ENCODE peak calls at places on chromosomes 16 and 17, in seven cellular contexts. F is adrenal gland, T is body of pancreas, Q is prostate gland, O is ovary, I is testis, C is heart left ventricle. D is an unnamed sample.
A peak's percentile ranks its signal among the peaks of the same experiment; 100 is the strongest.

GRCh38 chr16:4873091-4873490 is 25.8 kb downstream of the UBN1 start:
- DNase-seq in I (no peak), F (no peak), O (no peak), Q (no peak), T (no peak), C (no peak), D (no peak)

GRCh38 chr17:35432176-35433074 is at the start of gene SLFN12:
- DNase-seq in I (peak; percentile 87), F (peak; percentile 85), O (peak; percentile 62), T (peak; percentile 70), Q (no peak), C (no peak), D (peak; percentile 64)

GRCh38 chr17:82917656-82918345 is 78.0 kb upstream of the ZNF750 start:
- DNase-seq in I (no peak), O (no peak), F (peak; percentile 69), T (peak; percentile 33), Q (no peak), C (no peak), D (no peak)

GRCh38 chr16:84986102-84986501 is 25.2 kb downstream of the ZDHHC7 start:
- DNase-seq in Q (no peak), F (no peak), T (no peak), C (peak; percentile 51), I (no peak), O (no peak), D (no peak)

GRCh38 chr17:4147751-4148310 is 4.8 kb downstream of the CYB5D2 start:
- DNase-seq in T (no peak), I (no peak), O (no peak), Q (no peak), F (no peak), C (no peak), D (no peak)

GRCh38 chr16:17417740-17418139 is 53.0 kb downstream of the XYLT1 start:
- DNase-seq in T (no peak), C (no peak), F (no peak), I (no peak), Q (no peak), O (no peak), D (no peak)

GRCh38 chr16:57091990-57092785 is at the start of gene CPNE2:
- DNase-seq in T (peak; percentile 61), Q (peak; percentile 54), F (no peak), O (peak; percentile 77), I (peak; percentile 48), C (peak; percentile 84), D (no peak)

GRCh38 chr17:18986541-18987229 is 17.9 kb downstream of the FAM83G start:
- DNase-seq in C (no peak), F (no peak), O (no peak), Q (no peak), T (no peak), I (no peak), D (no peak)

GRCh38 chr16:9706217-9706616 is 476.0 kb downstream of the GRIN2A start:
- DNase-seq in F (no peak), T (no peak), O (no peak), C (no peak), I (no peak), Q (no peak), D (no peak)

GRCh38 chr17:43845772-43846171 is 1.2 kb upstream of the CD300LG start:
- DNase-seq in O (no peak), I (no peak), T (no peak), C (no peak), Q (no peak), F (no peak), D (no peak)

DNA sequence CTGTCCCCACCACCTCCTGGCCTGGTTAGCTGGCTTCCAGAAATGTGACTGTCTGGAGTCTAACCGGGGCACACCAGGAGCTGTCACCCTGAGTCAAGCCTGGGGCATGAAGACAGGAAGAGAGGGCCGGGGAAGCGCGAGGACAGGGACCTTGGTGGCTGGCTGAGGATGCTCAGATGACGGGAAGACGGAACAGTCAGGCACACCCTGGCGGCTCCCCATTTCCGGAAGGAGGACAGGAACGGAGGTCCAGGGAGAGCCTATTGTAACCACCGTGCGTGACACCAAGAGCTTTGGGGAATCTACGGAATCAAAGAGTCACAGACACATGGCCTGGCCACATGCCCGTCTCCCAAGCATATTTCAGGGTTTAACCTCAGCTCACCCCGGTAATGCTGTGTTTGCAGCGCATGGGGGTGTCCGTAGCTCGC is 51.7 kb downstream of the SDK2 start:
- DNase-seq in T (no peak), I (no peak), O (no peak), C (no peak), F (no peak), Q (no peak), D (no peak)
- H3K27ac ChIP-seq in T (no peak overlapping the region), I (no peak overlapping the region), O (no peak overlapping the region), C (no peak overlapping the region), F (no peak overlapping the region), Q (no peak overlapping the region), D (no peak overlapping the region)

DNA sequence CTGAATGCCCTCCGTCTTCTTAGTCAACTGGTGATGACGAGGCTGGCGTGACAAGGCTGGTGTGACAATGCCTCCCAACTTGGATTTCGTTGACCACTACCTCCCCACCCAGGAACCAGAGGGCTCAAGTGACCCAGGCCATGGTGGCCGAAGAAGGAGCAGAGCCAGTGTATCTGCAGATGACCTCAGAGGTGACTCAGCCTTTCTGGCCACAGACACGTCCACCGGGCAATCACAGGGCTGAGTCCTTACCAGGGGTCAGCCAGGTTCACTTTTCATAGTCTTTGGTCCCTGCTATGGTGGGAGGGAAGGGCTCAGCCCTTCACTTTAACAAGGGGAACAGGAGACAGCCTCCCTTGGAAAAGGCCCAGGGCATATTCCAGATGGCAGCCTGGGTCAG is 116.3 kb downstream of the MAF start:
- DNase-seq in F (no peak), O (no peak), T (no peak), C (no peak), Q (no peak), I (no peak), D (no peak)
- H3K27me3 ChIP-seq in F (no peaks in the 10 kb centered on the region), O (no peaks in the 10 kb centered on the region), T (no peaks in the 10 kb centered on the region), C (no peaks in the 10 kb centered on the region), Q (no peaks in the 10 kb centered on the region), I (no peaks in the 10 kb centered on the region), D (no peaks in the 10 kb centered on the region)

GRCh38 chr16:53281280-53281679 is 153.0 kb upstream of the RBL2 start:
- DNase-seq in F (no peak), T (no peak), C (no peak), I (no peak), Q (no peak), O (no peak), D (no peak)

GRCh38 chr16:53282975-53283946 is 151.0 kb upstream of the RBL2 start:
- DNase-seq in Q (no peak), O (no peak), I (no peak), T (no peak), F (no peak), C (no peak), D (no peak)

GRCh38 chr16:53281859-53282258 is 152.4 kb upstream of the RBL2 start:
- DNase-seq in T (no peak), I (no peak), F (no peak), C (no peak), O (no peak), Q (no peak), D (no peak)

GRCh38 chr16:53285236-53285635 is 149.0 kb upstream of the RBL2 start:
- DNase-seq in O (no peak), Q (no peak), I (no peak), F (no peak), C (no peak), T (no peak), D (no peak)

GRCh38 chr16:53282328-53282727 is 151.9 kb upstream of the RBL2 start:
- DNase-seq in F (no peak), O (no peak), I (peak; percentile 32), T (no peak), Q (no peak), C (no peak), D (no peak)
- TF ChIP-seq POLR2A in F (no peak), O (no peak), I (no peak), T (no peak), Q (no peak), C (no peak), D (no peak)

DNA sequence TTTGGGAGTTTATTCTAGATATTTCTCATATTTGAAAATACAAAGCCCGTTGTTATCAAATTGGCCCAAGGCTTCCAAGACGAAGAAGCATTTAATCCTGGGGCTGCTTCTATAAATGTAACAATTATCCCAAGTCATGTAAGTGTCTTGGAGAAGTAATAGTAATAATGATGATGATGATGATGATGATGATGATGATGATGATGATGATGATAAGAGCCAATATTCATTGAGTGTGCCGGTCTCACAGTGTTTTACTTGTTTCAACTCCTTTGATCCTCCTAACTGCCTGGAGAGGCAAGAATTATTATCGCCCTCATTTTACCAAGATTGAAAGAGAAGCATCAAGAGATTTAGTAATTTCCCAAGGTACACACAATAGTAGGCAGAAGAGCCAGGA is 72.0 kb downstream of the COPRS start:
- DNase-seq in C (no peak), O (no peak), Q (no peak), T (no peak), F (no peak), I (no peak), D (no peak)
- H3K27ac ChIP-seq in C (no peak overlapping the region), O (no peak overlapping the region), Q (no peak overlapping the region), T (no peak overlapping the region), F (no peak overlapping the region), I (no peak overlapping the region), D (no peak overlapping the region)

DNA sequence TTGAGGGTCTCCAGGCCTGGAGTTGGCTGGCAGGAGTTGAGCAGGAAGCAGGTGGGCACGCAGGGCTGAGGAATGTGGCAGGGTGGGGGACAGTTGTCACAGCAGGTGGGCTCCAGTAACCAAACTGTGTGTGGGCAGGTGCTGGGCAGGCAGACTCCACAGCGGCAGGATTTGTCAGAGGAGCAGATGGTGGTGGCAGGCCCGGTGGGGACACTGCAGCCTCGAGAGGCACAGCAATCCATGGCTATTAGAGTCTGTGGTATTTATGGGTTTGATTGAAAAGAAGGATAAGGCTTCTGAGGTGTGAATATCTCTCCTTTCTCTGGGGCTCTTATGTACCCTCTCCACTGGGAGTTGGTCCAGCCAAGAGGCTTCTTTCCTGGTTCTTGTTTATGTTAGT is at the start of gene KRTAP3-3:
- DNase-seq in O (no peak), F (no peak), Q (no peak), C (no peak), I (no peak), T (no peak), D (no peak)
- H3K27me3 ChIP-seq in O (no peaks in the 10 kb centered on the region), F (peaks cover 5% of the 10 kb centered on the region), Q (no peaks in the 10 kb centered on the region), C (no peaks in the 10 kb centered on the region), I (no peaks in the 10 kb centered on the region), T (no peaks in the 10 kb centered on the region), D (no peaks in the 10 kb centered on the region)

DNA sequence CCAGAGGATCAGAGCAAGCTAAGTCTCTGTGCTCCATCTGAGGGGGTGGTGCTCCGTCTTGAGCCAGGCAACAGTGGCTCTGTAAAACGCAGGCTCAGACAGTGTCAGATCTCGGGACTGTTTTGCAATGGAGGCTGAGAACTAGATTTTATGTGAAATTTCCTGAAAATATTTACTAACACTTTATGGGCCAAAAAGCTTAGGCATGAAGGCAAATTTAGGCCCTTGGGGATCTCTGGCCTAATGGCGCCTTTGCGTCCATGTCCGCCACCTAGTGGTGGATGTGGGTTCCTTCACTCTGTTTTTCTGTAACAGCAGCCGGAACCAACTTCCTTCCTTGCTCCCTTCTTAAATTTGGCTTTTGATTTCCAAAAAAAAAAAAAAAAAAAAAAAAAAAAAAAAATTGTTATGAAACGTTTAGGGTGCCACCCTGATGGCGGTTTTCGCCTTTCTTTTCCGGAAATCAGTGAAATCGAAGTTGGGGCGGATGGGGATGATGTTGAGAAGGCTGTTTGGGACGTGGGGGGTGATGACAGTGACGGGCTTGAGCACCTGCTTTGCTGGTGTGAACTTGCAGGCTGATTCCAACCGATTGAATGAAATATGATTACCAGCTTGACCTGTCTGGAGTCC is 14.0 kb upstream of the ELAC2 start:
- DNase-seq in Q (no peak), F (peak; percentile 67), C (no peak), T (peak; percentile 55), O (no peak), I (peak; percentile 74), D (no peak)
- TF ChIP-seq POLR2A in Q (no peak), F (no peak), C (no peak), T (no peak), O (no peak), I (no peak), D (no peak)

D was measured in tibial nerve.